ENCODE peak calls at places on chromosomes 12 and 14, in seven cellular contexts. E is stomach, B is testis, X is adrenal gland, J is GM12878, D is heart left ventricle, R is A549. C is an unnamed sample.

GRCh38 chr14:50928002-50928635 is 16.2 kb downstream of the PYGL start:
- DNase-seq in E (no peak), B (no peak), X (no peak), J (peak; percentile 7), D (no peak), R (no peak), C (no peak)

GRCh38 chr12:124694250-124694649 is 126.8 kb upstream of the NCOR2 start:
- DNase-seq in E (no peak), B (no peak), X (no peak), J (no peak), D (no peak), R (no peak), C (no peak)

GRCh38 chr12:78316656-78317055 is 486.0 kb downstream of the NAV3 start:
- DNase-seq in E (no peak), B (no peak), X (no peak), J (no peak), D (no peak), R (no peak), C (no peak)

GRCh38 chr12:82896979-82897378 is 210.3 kb downstream of the TMTC2 start:
- DNase-seq in E (peak; percentile 63), B (no peak), X (no peak), J (no peak), D (no peak), R (peak; percentile 45), C (no peak)

GRCh38 chr14:24196071-24197061 is 1.1 kb upstream of the TM9SF1 start:
- DNase-seq in E (no peak), B (no peak), X (peak; percentile 37), J (peak; percentile 36), D (no peak), R (peak; percentile 27), C (peak; percentile 36)

GRCh38 chr14:104650057-104650980 is 39.1 kb upstream of the INF2 start:
- DNase-seq in E (peak; percentile 69), B (peak; percentile 82), X (peak; percentile 56), J (no peak), D (peak; percentile 66), R (peak; percentile 53), C (peak; percentile 70)

GRCh38 chr12:31300783-31301182 is 25.2 kb downstream of the SINHCAF start:
- DNase-seq in E (no peak), B (no peak), X (no peak), J (no peak), D (no peak), R (no peak), C (no peak)

GRCh38 chr14:106662947-106663346 is 1136.6 kb downstream of the TMEM121 start:
- DNase-seq in E (no peak), B (no peak), X (no peak), J (no peak), D (no peak), R (no peak), C (no peak)

GRCh38 chr12:76878045-76878898 is 547 bp downstream of the CSRP2 start:
- DNase-seq in E (no peak), B (no peak), X (peak; percentile 15), J (no peak), D (no peak), R (peak; percentile 10), C (peak; percentile 40)

GRCh38 chr14:61229475-61229888 is 51.7 kb downstream of the TMEM30B start:
- DNase-seq in E (peak; percentile 46), B (no peak), X (no peak), J (no peak), D (no peak), R (no peak), C (no peak)

GRCh38 chr12:34401659-34402227 is 379.4 kb downstream of the ALG10 start:
- DNase-seq in E (peak; percentile 15), B (peak; percentile 2), X (peak; percentile 2), J (no peak), D (no peak), R (no peak), C (peak; percentile 0)

GRCh38 chr14:99576304-99576703 is 27.7 kb downstream of the CCDC85C start:
- DNase-seq in E (no peak), B (no peak), X (no peak), J (no peak), D (no peak), R (peak; percentile 42), C (no peak)

GRCh38 chr12:51070004-51070403 is 13.4 kb downstream of the CSRNP2 start:
- DNase-seq in E (no peak), B (no peak), X (no peak), J (no peak), D (no peak), R (no peak), C (no peak)

GRCh38 chr12:51318846-51319570 is 5.0 kb downstream of the BIN2 start:
- DNase-seq in E (no peak), B (no peak), X (no peak), J (peak; percentile 59), D (no peak), R (no peak), C (no peak)

GRCh38 chr14:71138236-71139057 is 231.2 kb downstream of the PCNX1 start:
- DNase-seq in E (no peak), B (no peak), X (no peak), J (no peak), D (no peak), R (no peak), C (no peak)

GRCh38 chr12:13734753-13735152 is 246.6 kb downstream of the GRIN2B start:
- DNase-seq in E (no peak), B (no peak), X (no peak), J (no peak), D (no peak), R (peak; percentile 8), C (no peak)

DNA sequence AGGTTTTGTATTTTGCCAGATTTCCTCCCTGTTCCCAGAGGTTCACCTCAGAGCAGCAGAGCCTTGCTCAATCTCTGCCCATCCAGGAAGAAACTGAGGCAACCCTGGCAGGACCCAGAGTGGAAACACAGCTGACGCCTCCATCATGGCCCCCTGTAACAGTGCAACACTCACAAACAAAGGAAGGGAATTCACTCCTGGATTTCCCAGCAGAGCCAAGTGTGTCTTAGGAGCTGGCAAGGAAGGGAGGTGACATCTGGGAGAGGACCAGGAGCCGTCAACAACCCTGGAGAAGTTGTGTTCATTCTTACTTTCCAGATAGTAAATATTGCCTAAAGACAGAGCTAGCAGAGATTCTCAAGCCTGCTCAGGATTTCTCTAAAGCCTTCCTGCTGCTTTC is 73.7 kb downstream of the IRF2BPL start:
- DNase-seq in E (no peak), B (no peak), X (no peak), J (no peak), D (no peak), R (no peak), C (no peak)
- TF ChIP-seq CTCF in E (no peak), B (no peak), X (no peak), J (no peak), D (no peak), R (no peak), C (no peak)

DNA sequence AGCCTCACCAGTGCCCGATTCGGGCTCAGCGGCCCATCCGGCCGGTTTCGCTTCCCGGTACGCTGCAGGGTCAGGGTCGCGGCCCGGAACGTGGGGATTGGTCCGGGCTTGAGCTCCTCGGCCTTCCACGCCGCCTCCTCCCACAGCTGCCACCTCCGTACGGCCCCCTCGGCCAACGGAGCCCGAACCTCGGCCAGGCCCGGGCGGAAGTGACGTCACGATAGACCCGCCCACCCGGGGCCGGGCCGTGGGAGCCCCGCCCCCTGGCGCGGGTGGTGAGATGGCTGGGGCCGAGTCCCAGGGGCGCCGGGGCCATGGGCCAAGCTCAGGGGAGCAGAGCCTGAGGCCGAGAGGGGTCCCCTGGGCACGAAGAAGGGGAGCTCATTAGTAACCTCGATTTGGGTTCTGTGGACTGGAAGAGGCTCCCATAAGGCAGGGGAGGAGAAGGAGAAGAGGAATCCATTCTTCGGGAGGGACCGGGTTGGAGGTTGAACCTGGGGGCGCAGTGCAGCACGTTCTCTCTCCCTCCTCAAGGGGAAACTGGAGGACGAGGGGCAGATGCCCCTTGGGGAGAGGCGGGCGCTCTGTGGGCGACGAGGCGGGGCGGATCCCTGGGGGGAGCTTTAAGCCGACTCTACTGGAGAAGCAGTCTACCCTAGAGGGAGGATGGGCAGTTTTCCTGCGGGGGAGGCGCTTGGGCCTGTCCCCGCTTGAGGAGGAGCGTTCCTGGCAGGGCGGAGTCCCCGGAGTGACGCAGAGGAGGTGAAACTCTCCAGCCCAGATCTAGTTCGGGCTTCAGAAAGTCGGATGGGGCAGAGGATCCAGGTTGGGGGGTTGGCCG is at the start of gene MLF2:
- DNase-seq in E (peak; percentile 98), B (peak; percentile 98), X (peak; percentile 99), J (peak; percentile 94), D (peak; percentile 99), R (peak; percentile 99), C (peak; percentile 99)
- TF ChIP-seq POLR2A in E (no peak), B (peak; percentile 94), X (peak; percentile 85), J (peak; percentile 93), D (peak; percentile 81), R (peak; percentile 94), C (peak; percentile 98)

GRCh38 chr12:57009949-57010626 is 3.7 kb upstream of the ZBTB39 start:
- DNase-seq in E (no peak), B (no peak), X (no peak), J (no peak), D (no peak), R (no peak), C (no peak)

GRCh38 chr12:57006809-57007475 is 596 bp upstream of the ZBTB39 start:
- DNase-seq in E (no peak), B (no peak), X (no peak), J (no peak), D (no peak), R (no peak), C (no peak)

GRCh38 chr12:57010627-57011224 is 4.4 kb upstream of the ZBTB39 start:
- DNase-seq in E (no peak), B (no peak), X (no peak), J (no peak), D (no peak), R (no peak), C (no peak)

GRCh38 chr12:57005980-57006808 is at the start of gene ZBTB39:
- DNase-seq in E (peak; percentile 67), B (peak; percentile 58), X (peak; percentile 41), J (no peak), D (peak; percentile 58), R (peak; percentile 60), C (peak; percentile 79)

DNA sequence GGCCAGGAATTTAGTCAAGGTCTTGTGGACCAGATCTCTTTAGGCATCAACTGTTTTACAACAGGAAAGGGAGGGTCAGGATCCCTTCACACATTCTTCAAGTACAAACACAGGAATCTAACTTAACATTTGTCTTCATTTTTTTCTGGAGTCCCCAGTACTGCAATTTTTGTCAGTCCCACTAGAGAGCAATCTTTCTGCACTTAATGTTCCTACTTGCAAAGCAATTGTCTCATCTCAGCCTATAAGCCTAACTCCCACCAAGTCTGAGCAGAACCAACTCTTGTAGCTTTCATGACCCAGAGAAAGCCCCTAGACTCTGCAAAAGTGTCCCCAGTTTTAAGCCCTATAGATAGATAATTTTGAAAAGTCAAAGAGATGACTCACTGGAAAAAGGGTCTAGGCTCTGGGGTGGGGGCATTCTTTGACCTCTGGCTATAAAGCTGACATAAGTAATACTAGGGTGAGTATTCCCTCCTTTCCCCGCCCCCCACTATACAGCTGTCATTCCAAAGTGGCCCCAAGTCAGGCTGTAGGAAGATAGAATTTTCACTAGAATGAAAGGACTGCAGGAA is 1.9 kb upstream of the ZBTB39 start:
- DNase-seq in E (no peak), B (no peak), X (no peak), J (peak; percentile 27), D (no peak), R (peak; percentile 79), C (no peak)
- H3K4me3 ChIP-seq in E (no peak overlapping the region), B (no peak overlapping the region), X (no peak overlapping the region), J (no peak overlapping the region), D (no peak overlapping the region), R (no peak overlapping the region), C (no peak overlapping the region)

DNA sequence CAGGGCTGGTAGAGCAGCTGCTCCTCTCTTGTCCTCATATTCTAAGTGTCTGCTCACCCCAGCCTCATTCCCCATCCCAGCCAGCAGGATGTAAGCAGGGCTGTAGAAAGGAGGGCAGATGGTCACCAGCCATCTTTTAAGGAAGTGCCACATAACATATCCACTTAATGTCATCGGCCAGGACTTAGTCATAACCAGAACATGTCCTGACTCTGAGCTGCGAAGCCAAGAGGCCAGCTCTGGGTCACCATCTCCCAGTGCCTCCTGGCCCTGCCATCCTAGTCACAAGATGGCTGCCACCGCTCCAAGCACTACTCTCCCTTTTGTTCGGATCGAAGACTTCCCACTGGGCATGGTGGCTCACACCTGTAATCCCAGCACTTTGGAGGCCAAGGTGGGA is 123.9 kb downstream of the PLXNC1 start:
- DNase-seq in E (no peak), B (no peak), X (no peak), J (no peak), D (no peak), R (no peak), C (no peak)
- TF ChIP-seq CTCF in E (no peak), B (no peak), X (no peak), J (no peak), D (no peak), R (no peak), C (no peak)